ENCODE peak calls at places on chromosomes 5 and 9, in seven cellular contexts. One of them, this sample, is unnamed.

GRCh38 chr5:150519978-150520377 is 12.0 kb downstream of the NDST1 start:
- DNase-seq in SK-N-SH: no peak
- DNase-seq in GM12891: no peak
- DNase-seq in K562: no peak
- DNase-seq in H1: no peak
- DNase-seq in GM12878: no peak
- DNase-seq in HepG2: no peak
- DNase-seq in this sample: no peak

GRCh38 chr5:61362796-61363364 is 30.8 kb downstream of the ZSWIM6 start:
- DNase-seq in GM12878: no peak
- DNase-seq in HepG2: no peak
- DNase-seq in GM12891: no peak
- DNase-seq in H1: no peak
- DNase-seq in SK-N-SH: no peak
- DNase-seq in K562: no peak
- DNase-seq in this sample: no peak

GRCh38 chr9:8863886-8864881 is 1064.6 kb upstream of the DMAC1 start:
- DNase-seq in GM12891: no peak
- DNase-seq in H1: no peak
- DNase-seq in HepG2: no peak
- DNase-seq in K562: no peak
- DNase-seq in GM12878: no peak
- DNase-seq in SK-N-SH: no peak
- DNase-seq in this sample: no peak

GRCh38 chr9:134515026-134515821 is 126.4 kb upstream of the COL5A1 start:
- DNase-seq in GM12878: no peak
- DNase-seq in SK-N-SH: no peak
- DNase-seq in GM12891: no peak
- DNase-seq in HepG2: no peak
- DNase-seq in K562: no peak
- DNase-seq in H1: no peak
- DNase-seq in this sample: no peak

GRCh38 chr5:159814810-159815585 is 101.3 kb upstream of the ADRA1B start:
- DNase-seq in SK-N-SH: no peak
- DNase-seq in HepG2: no peak
- DNase-seq in GM12891: no peak
- DNase-seq in K562: no peak
- DNase-seq in GM12878: no peak
- DNase-seq in H1: no peak
- DNase-seq in this sample: no peak

GRCh38 chr9:13841801-13842462 is 472.0 kb downstream of the NFIB start:
- DNase-seq in GM12891: no peak
- DNase-seq in SK-N-SH: no peak
- DNase-seq in K562: no peak
- DNase-seq in HepG2: no peak
- DNase-seq in GM12878: no peak
- DNase-seq in H1: no peak
- DNase-seq in this sample: no peak

GRCh38 chr9:120931278-120932085 is 4.9 kb upstream of the TRAF1 start:
- DNase-seq in H1: no peak
- DNase-seq in K562: no peak
- DNase-seq in GM12878: peak
- DNase-seq in GM12891: no peak
- DNase-seq in SK-N-SH: no peak
- DNase-seq in HepG2: no peak
- DNase-seq in this sample: peak

GRCh38 chr9:71121275-71122168 is at the start of gene TRPM3:
- DNase-seq in HepG2: no peak
- DNase-seq in H1: peak
- DNase-seq in SK-N-SH: no peak
- DNase-seq in K562: no peak
- DNase-seq in GM12878: no peak
- DNase-seq in GM12891: no peak
- DNase-seq in this sample: no peak

GRCh38 chr9:13688990-13689600 is 409.6 kb upstream of the MPDZ start:
- DNase-seq in H1: no peak
- DNase-seq in K562: peak
- DNase-seq in HepG2: no peak
- DNase-seq in SK-N-SH: no peak
- DNase-seq in GM12891: no peak
- DNase-seq in GM12878: no peak
- DNase-seq in this sample: no peak

GRCh38 chr9:22157271-22157670 is 148.2 kb upstream of the CDKN2B start:
- DNase-seq in GM12891: no peak
- DNase-seq in SK-N-SH: no peak
- DNase-seq in H1: no peak
- DNase-seq in HepG2: no peak
- DNase-seq in GM12878: no peak
- DNase-seq in K562: no peak
- DNase-seq in this sample: no peak

GRCh38 chr9:107638922-107639321 is 149.4 kb upstream of the KLF4 start:
- DNase-seq in HepG2: no peak
- DNase-seq in H1: no peak
- DNase-seq in GM12891: no peak
- DNase-seq in K562: no peak
- DNase-seq in SK-N-SH: no peak
- DNase-seq in GM12878: no peak
- DNase-seq in this sample: no peak

GRCh38 chr9:78857371-78858225 is 560.7 kb downstream of the PSAT1 start:
- DNase-seq in K562: no peak
- DNase-seq in HepG2: no peak
- DNase-seq in H1: no peak
- DNase-seq in GM12878: no peak
- DNase-seq in GM12891: no peak
- DNase-seq in SK-N-SH: peak
- DNase-seq in this sample: no peak

GRCh38 chr9:78860806-78861475 is 564.0 kb downstream of the PSAT1 start:
- DNase-seq in HepG2: no peak
- DNase-seq in SK-N-SH: no peak
- DNase-seq in GM12891: no peak
- DNase-seq in GM12878: no peak
- DNase-seq in H1: no peak
- DNase-seq in K562: no peak
- DNase-seq in this sample: no peak

GRCh38 chr9:78856144-78856543 is 559.2 kb downstream of the PSAT1 start:
- DNase-seq in HepG2: no peak
- DNase-seq in GM12878: no peak
- DNase-seq in H1: no peak
- DNase-seq in SK-N-SH: peak
- DNase-seq in GM12891: no peak
- DNase-seq in K562: no peak
- DNase-seq in this sample: no peak

GRCh38 chr9:78856781-78857180 is 559.9 kb downstream of the PSAT1 start:
- DNase-seq in H1: no peak
- DNase-seq in K562: no peak
- DNase-seq in SK-N-SH: peak
- DNase-seq in HepG2: no peak
- DNase-seq in GM12878: no peak
- DNase-seq in GM12891: no peak
- DNase-seq in this sample: no peak

DNA sequence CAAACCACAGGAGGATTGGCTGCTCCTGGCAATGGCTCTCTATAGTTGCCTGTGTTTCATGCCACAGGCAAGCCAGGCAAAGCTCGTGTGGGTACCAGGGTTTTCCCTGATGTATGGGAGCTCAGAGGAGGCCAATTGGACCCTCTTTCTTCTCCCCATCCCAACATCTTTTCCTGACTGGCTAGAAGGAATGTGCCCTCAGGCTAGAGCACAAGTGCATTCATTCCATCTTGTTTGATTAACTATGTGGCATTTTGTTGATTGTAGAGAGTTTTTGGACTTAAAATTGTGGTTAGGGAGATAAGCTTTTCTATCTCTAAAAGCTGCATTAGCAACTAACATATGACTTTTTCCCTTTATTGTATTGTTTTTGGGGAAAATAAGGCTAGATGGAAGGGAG is 561.3 kb downstream of the PSAT1 start:
- DNase-seq in GM12878: no peak
- DNase-seq in H1: no peak
- DNase-seq in SK-N-SH: peak
- DNase-seq in K562: no peak
- DNase-seq in HepG2: no peak
- DNase-seq in GM12891: no peak
- DNase-seq in this sample: no peak
- TF ChIP-seq TAF1 in GM12878: no peak
- TF ChIP-seq TAF1 in H1: no peak
- TF ChIP-seq TAF1 in SK-N-SH: no peak
- TF ChIP-seq TAF1 in K562: no peak
- TF ChIP-seq TAF1 in HepG2: no peak
- TF ChIP-seq TAF1 in GM12891: no peak
- TF ChIP-seq TAF1 in this sample: no peak

GRCh38 chr9:113888361-113888760 is 12.3 kb downstream of the ZNF618 start:
- DNase-seq in GM12878: no peak
- DNase-seq in HepG2: no peak
- DNase-seq in GM12891: no peak
- DNase-seq in K562: no peak
- DNase-seq in H1: no peak
- DNase-seq in SK-N-SH: no peak
- DNase-seq in this sample: no peak
- TF ChIP-seq POLR2AphosphoS5 in GM12878: no peak
- TF ChIP-seq POLR2AphosphoS5 in HepG2: no peak
- TF ChIP-seq POLR2AphosphoS5 in GM12891: no peak
- TF ChIP-seq POLR2AphosphoS5 in K562: no peak
- TF ChIP-seq POLR2AphosphoS5 in H1: no peak
- TF ChIP-seq POLR2AphosphoS5 in SK-N-SH: no peak
- TF ChIP-seq POLR2AphosphoS5 in this sample: no peak

GRCh38 chr5:117266237-117266725 is 691.7 kb upstream of the SEMA6A start:
- DNase-seq in SK-N-SH: no peak
- DNase-seq in H1: no peak
- DNase-seq in GM12878: no peak
- DNase-seq in HepG2: no peak
- DNase-seq in GM12891: no peak
- DNase-seq in K562: no peak
- DNase-seq in this sample: no peak
- TF ChIP-seq TAF1 in SK-N-SH: no peak
- TF ChIP-seq TAF1 in H1: no peak
- TF ChIP-seq TAF1 in GM12878: no peak
- TF ChIP-seq TAF1 in HepG2: no peak
- TF ChIP-seq TAF1 in GM12891: no peak
- TF ChIP-seq TAF1 in K562: no peak
- TF ChIP-seq TAF1 in this sample: no peak

DNA sequence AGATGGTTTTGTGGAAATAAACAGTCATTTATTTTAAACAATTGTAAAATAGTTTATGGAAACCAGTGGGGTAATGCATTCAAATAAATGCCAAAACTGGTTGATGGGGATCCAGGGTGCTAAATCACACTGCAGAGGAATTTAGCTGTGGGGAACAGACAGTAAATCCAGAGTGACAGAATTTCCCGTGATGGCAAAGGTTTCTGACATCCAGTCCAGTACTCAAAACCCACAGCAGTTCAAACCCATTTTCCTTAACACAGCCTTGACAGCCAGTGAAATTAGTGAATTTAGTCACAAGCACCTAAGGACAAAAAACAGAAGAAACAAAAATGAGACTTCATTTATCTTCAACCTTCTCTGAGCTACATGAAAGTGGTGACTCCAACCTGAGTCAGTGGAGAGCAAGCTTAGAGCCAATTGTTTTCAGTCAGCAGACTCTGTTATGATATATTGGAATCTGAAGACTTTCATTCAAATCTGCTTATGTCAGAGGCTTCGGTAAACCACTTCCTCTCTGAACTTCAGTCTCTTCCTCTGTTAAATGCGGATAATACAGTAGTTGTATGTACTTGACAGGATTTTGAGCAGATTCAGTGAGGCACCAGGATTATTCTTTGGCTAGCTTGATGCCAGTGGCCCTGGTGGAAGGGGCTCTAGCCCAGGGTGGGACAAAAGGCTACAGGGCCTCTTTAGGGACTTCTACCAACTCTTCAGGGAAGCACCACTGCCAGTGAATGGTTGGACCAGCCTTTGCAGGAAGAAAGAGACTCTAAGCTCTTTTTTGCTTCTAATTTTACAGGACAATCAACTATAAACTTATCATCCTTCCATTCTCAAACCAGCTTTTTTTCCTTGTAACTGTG is 185.3 kb downstream of the MAPKAP1 start:
- DNase-seq in GM12878: no peak
- DNase-seq in SK-N-SH: no peak
- DNase-seq in K562: no peak
- DNase-seq in GM12891: no peak
- DNase-seq in HepG2: peak
- DNase-seq in H1: no peak
- DNase-seq in this sample: no peak
- TF ChIP-seq POLR2AphosphoS5 in GM12878: no peak
- TF ChIP-seq POLR2AphosphoS5 in SK-N-SH: peak
- TF ChIP-seq POLR2AphosphoS5 in K562: no peak
- TF ChIP-seq POLR2AphosphoS5 in GM12891: no peak
- TF ChIP-seq POLR2AphosphoS5 in HepG2: no peak
- TF ChIP-seq POLR2AphosphoS5 in H1: no peak
- TF ChIP-seq POLR2AphosphoS5 in this sample: no peak

GRCh38 chr9:128555180-128555721 is 2.9 kb downstream of the SPTAN1 start:
- DNase-seq in K562: no peak
- DNase-seq in HepG2: peak
- DNase-seq in H1: no peak
- DNase-seq in GM12878: no peak
- DNase-seq in SK-N-SH: no peak
- DNase-seq in GM12891: no peak
- DNase-seq in this sample: no peak

GRCh38 chr9:128556276-128556675 is 3.9 kb downstream of the SPTAN1 start:
- DNase-seq in K562: no peak
- DNase-seq in GM12878: no peak
- DNase-seq in HepG2: no peak
- DNase-seq in GM12891: no peak
- DNase-seq in H1: no peak
- DNase-seq in SK-N-SH: no peak
- DNase-seq in this sample: no peak

GRCh38 chr9:128554155-128554862 is 1.9 kb downstream of the SPTAN1 start:
- DNase-seq in SK-N-SH: peak
- DNase-seq in K562: peak
- DNase-seq in GM12878: peak
- DNase-seq in H1: no peak
- DNase-seq in HepG2: peak
- DNase-seq in GM12891: no peak
- DNase-seq in this sample: no peak

GRCh38 chr9:128556915-128557634 is 4.7 kb downstream of the SPTAN1 start:
- DNase-seq in K562: no peak
- DNase-seq in H1: no peak
- DNase-seq in SK-N-SH: no peak
- DNase-seq in GM12878: no peak
- DNase-seq in HepG2: peak
- DNase-seq in GM12891: no peak
- DNase-seq in this sample: no peak

GRCh38 chr9:128558431-128559310 is 6.3 kb downstream of the SPTAN1 start:
- DNase-seq in K562: peak
- DNase-seq in HepG2: peak
- DNase-seq in GM12878: peak
- DNase-seq in GM12891: peak
- DNase-seq in H1: no peak
- DNase-seq in SK-N-SH: peak
- DNase-seq in this sample: peak
- TF ChIP-seq TAF1 in K562: no peak
- TF ChIP-seq TAF1 in HepG2: no peak
- TF ChIP-seq TAF1 in GM12878: no peak
- TF ChIP-seq TAF1 in GM12891: no peak
- TF ChIP-seq TAF1 in H1: no peak
- TF ChIP-seq TAF1 in SK-N-SH: no peak
- TF ChIP-seq TAF1 in this sample: no peak